ENCODE peak calls at places on chromosomes 11 and 22, in six cellular contexts. H is HCT116, Q is A549, J is GM12878, N is GM23338, X is K562. B is an unnamed sample.

GRCh38 chr11:94737171-94737611 is 31.0 kb upstream of the AMOTL1 start:
- DNase-seq in N (no peak), J (no peak), H (no peak), Q (peak), X (no peak), B (no peak)

GRCh38 chr22:42357634-42358296 is 74.4 kb downstream of the NFAM1 start:
- DNase-seq in Q (no peak), X (no peak), H (no peak), J (no peak), N (no peak), B (no peak)

GRCh38 chr11:96012086-96012824 is 88.3 kb upstream of the MTMR2 start:
- DNase-seq in J (peak), N (peak), H (peak), X (peak), Q (peak), B (no peak)

GRCh38 chr11:118645066-118645715 is 34.3 kb downstream of the TREH start:
- DNase-seq in J (no peak), H (no peak), N (no peak), Q (no peak), X (no peak), B (no peak)

GRCh38 chr11:73894725-73895335 is 18.0 kb downstream of the PAAF1 start:
- DNase-seq in J (no peak), H (no peak), N (no peak), X (no peak), Q (no peak), B (no peak)

GRCh38 chr11:39777035-39777434 is 1682.4 kb downstream of the LRRC4C start:
- DNase-seq in X (no peak), J (no peak), N (no peak), H (no peak), Q (no peak), B (no peak)

GRCh38 chr22:42919199-42919598 is 62.1 kb upstream of the ARFGAP3 start:
- DNase-seq in N (no peak), X (peak), J (no peak), Q (peak), H (peak), B (no peak)

GRCh38 chr11:393219-394033 is 583 bp upstream of the PKP3 start:
- DNase-seq in N (no peak), Q (peak), X (peak), H (peak), J (no peak), B (no peak)

GRCh38 chr22:22591348-22592299 is 32.6 kb upstream of the PRAME start:
- DNase-seq in J (no peak), Q (peak), X (no peak), N (no peak), H (no peak), B (no peak)

GRCh38 chr11:8593935-8594909 is at the start of gene STK33:
- DNase-seq in Q (peak), J (no peak), H (peak), N (peak), X (no peak), B (peak)

GRCh38 chr11:78791964-78792363 is 217.3 kb upstream of the NARS2 start:
- DNase-seq in N (no peak), X (no peak), H (no peak), J (no peak), Q (no peak), B (no peak)

GRCh38 chr22:25475554-25476022 is 88.9 kb upstream of the GRK3 start:
- DNase-seq in N (peak), Q (peak), J (no peak), X (no peak), H (no peak), B (no peak)

GRCh38 chr11:6404341-6405038 is 14.2 kb downstream of the SMPD1 start:
- DNase-seq in H (no peak), Q (no peak), J (no peak), X (no peak), N (no peak), B (no peak)

GRCh38 chr22:29780781-29781676 is 13.9 kb downstream of the UQCR10 start:
- DNase-seq in Q (no peak), X (peak), H (no peak), N (no peak), J (no peak), B (no peak)

GRCh38 chr11:68263444-68264035 is 8.2 kb downstream of the C11orf24 start:
- DNase-seq in H (no peak), Q (no peak), X (no peak), N (no peak), J (no peak), B (no peak)

GRCh38 chr11:128610765-128611617 is 23.6 kb upstream of the ETS1 start:
- DNase-seq in X (no peak), J (peak), Q (no peak), N (no peak), H (no peak), B (no peak)
- TF ChIP-seq REST in X (no peak), J (no peak), Q (no peak), N (no peak), H (no peak), B (no peak)

DNA sequence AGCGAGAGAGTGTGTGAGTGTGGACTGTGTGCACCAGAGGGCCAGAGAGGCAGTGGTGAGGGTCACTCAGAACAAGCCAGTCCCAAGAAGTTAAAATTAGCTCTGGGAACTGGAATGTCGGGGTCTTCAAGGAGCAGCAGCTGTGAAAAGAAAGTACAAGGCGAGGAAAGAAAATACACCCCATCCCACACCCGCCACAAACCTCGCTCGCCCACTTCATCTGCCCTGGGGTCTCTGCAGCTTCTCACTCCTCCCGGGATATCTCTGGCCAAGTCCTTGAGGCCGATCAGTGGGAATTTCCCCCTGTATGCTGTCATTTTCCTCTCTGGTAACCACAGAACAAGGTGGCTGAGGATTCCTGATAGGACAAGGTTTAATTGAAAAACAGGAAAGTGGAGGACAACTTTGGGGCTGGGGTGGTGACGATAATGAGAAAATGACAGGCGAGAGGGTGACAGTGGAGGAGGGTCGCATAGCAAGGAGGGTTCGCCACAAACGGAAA is 36.3 kb upstream of the TIMP3 start:
- DNase-seq in X (no peak), N (no peak), J (no peak), H (no peak), Q (no peak), B (no peak)
- TF ChIP-seq REST in X (no peak), N (no peak), J (no peak), H (no peak), Q (no peak), B (no peak)

GRCh38 chr11:134371436-134372185 is 39.8 kb downstream of the GLB1L2 start:
- DNase-seq in J (no peak), X (no peak), H (no peak), Q (no peak), N (no peak), B (no peak)
- TF ChIP-seq REST in J (no peak), X (no peak), H (no peak), Q (no peak), N (no peak), B (no peak)

GRCh38 chr11:56624661-56625110 is 10.0 kb upstream of the OR5M1 start:
- DNase-seq in N (peak), Q (peak), X (peak), H (no peak), J (peak), B (peak)
- TF ChIP-seq REST in N (no peak), Q (no peak), X (no peak), H (no peak), J (no peak), B (no peak)

DNA sequence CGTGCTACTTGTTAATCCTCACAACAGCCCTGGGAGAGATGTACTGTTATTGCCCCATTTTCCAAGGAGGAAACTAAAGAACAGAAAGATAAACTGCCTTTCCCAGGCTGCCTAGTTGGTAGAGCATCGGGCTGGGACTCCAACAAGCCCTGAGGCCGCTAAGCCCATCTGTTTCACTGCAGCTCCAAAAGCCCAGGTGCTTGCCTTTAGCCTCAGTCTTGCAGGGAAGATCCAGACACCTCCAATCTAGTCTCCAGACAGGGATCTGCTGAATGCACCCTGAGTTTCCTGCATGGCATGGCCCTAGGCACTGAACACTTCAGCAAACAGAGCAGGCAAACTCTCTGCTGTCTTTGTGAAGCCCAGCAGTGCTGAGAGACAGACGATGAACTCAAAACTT is 25.4 kb downstream of the SPATA19 start:
- DNase-seq in X (no peak), H (no peak), N (no peak), J (no peak), Q (no peak), B (no peak)
- TF ChIP-seq REST in X (no peak), H (no peak), N (no peak), J (no peak), Q (no peak), B (no peak)

GRCh38 chr22:17085277-17086091 is 684 bp downstream of the IL17RA start:
- DNase-seq in X (peak), Q (no peak), N (peak), H (no peak), J (no peak), B (no peak)

GRCh38 chr22:17086301-17086700 is 1.5 kb downstream of the IL17RA start:
- DNase-seq in J (no peak), N (no peak), X (no peak), Q (no peak), H (no peak), B (no peak)

GRCh38 chr22:17084554-17085276 is at the start of gene IL17RA:
- DNase-seq in Q (peak), N (peak), J (peak), H (peak), X (peak), B (peak)

GRCh38 chr22:17086750-17087149 is 1.9 kb downstream of the IL17RA start:
- DNase-seq in H (no peak), J (no peak), X (no peak), Q (no peak), N (no peak), B (peak)

DNA sequence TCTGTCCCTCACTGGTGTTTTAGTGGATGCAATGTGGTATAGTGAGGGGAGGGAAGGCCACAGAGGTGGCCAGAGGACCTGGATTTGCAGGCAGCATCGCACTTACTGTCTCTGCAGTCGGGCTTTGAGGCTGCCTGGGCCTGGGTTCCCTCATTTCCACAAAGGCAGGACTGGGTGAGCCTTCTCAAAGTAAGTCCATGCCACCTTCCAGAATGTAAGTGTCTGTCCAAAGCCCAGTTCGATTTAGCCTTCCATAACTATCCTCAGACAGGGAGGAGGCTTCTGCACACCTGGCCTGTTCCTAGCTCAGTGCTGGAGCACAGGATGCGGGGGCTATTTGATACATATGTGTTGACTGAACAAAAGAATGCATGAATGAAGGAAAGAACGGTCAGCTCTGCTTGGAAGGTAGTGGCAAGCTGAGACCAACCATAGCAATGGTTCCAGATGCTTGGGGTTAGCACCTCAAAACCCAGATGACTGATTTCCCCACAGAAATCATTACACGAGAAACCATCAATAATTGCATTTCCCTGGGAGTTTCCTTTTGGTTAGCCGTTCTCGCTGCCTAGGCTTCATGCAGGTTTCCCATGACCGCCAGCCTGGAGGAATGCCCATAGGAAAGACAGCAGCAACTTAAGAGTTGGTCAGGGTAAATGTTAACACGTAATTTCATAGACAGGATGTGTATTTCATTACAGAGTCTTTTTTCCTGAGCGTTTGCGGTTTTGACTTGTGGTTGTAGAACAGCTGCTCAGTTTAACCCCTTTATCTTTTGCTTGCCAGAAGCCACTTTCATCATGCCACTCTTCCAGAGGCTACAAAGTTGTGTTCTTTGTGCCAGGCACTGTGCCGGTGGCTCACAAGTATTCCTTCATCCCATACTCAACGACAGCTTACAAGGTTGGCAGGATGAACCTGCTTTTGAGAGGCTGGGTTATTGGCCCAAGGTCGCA is 2.7 kb downstream of the IL17RA start:
- DNase-seq in H (no peak), X (peak), Q (no peak), N (no peak), J (peak), B (peak)
- TF ChIP-seq REST in H (no peak), X (no peak), Q (no peak), N (no peak), J (no peak), B (no peak)

DNA sequence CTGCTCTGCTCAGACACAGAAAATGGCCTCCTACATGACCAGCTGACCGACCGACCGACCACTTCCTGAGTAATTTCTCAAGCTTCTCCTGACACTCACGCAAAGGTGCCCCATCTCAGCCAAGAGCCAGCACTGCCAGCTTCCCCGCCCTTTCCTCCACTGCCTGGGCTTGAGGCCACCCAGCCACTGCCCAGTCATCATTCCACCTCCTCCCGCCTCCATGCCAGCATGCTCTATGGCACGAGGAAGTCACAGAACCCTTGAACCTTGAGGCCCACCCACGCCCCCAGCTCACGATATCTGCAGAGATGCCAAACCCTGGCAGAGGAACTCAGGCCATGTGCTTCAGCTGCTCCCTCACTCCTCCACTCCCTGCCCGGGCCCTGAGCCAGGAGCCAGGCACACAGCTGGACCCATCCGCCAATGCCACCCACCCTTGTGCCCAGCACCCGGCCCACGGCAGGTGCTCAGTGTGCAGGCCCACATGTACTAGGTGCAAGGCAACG is 14.0 kb downstream of the KIAA0930 start:
- DNase-seq in Q (no peak), J (no peak), X (no peak), N (no peak), H (no peak), B (peak)
- TF ChIP-seq REST in Q (no peak), J (no peak), X (no peak), N (no peak), H (no peak), B (no peak)

B was measured in HL-60.